ENCODE peak calls at places on chromosomes 6 and 20, in six cellular contexts. A, Z, B, P, N and G are unnamed samples.

GRCh38 chr6:36722879-36723278 is 25.3 kb downstream of the RAB44 start:
- DNase-seq in A (peak), Z (no peak), B (no peak), P (no peak), N (no peak), G (no peak)

GRCh38 chr6:134074151-134074712 is 21.8 kb upstream of the SLC2A12 start:
- DNase-seq in A (no peak), Z (peak), B (no peak), P (no peak), N (peak), G (no peak)

GRCh38 chr6:36627801-36628246 is 33.7 kb downstream of the SRSF3 start:
- DNase-seq in A (no peak), Z (no peak), B (no peak), P (no peak), N (no peak), G (peak)

GRCh38 chr6:137900815-137901214 is 33.8 kb downstream of the TNFAIP3 start:
- DNase-seq in A (no peak), Z (no peak), B (no peak), P (no peak), N (no peak), G (no peak)

GRCh38 chr6:13611715-13612114 is 3.4 kb upstream of the NOL7 start:
- DNase-seq in A (no peak), Z (no peak), B (no peak), P (no peak), N (no peak), G (peak)

GRCh38 chr6:95321106-95321505 is 256.2 kb upstream of the MANEA start:
- DNase-seq in A (no peak), Z (no peak), B (no peak), P (peak), N (no peak), G (no peak)

GRCh38 chr6:134678436-134678889 is 271.4 kb downstream of the ALDH8A1 start:
- DNase-seq in A (no peak), Z (no peak), B (no peak), P (peak), N (no peak), G (no peak)

GRCh38 chr6:29009358-29009757 is 4.2 kb upstream of the ZNF311 start:
- DNase-seq in A (no peak), Z (no peak), B (no peak), P (no peak), N (no peak), G (no peak)

GRCh38 chr6:118867181-118867580 is 26.8 kb upstream of the ASF1A start:
- DNase-seq in A (no peak), Z (no peak), B (no peak), P (no peak), N (no peak), G (no peak)

GRCh38 chr6:35583893-35584688 is 71.4 kb upstream of the TULP1 start:
- DNase-seq in A (no peak), Z (peak), B (peak), P (no peak), N (peak), G (peak)

GRCh38 chr20:54566224-54566750 is 90.9 kb downstream of the DOK5 start:
- DNase-seq in A (no peak), Z (no peak), B (no peak), P (no peak), N (no peak), G (no peak)

GRCh38 chr20:19609642-19610223 is 148.3 kb upstream of the RIN2 start:
- DNase-seq in A (no peak), Z (no peak), B (no peak), P (peak), N (no peak), G (no peak)

GRCh38 chr20:9491324-9491723 is 23.1 kb upstream of the LAMP5 start:
- DNase-seq in A (no peak), Z (no peak), B (no peak), P (no peak), N (no peak), G (no peak)

GRCh38 chr6:15023448-15023847 is 222.4 kb upstream of the JARID2 start:
- DNase-seq in A (no peak), Z (no peak), B (peak), P (no peak), N (no peak), G (peak)

GRCh38 chr20:63372971-63373885 is 12.1 kb upstream of the CHRNA4 start:
- DNase-seq in A (no peak), Z (no peak), B (no peak), P (no peak), N (no peak), G (no peak)

GRCh38 chr6:142478117-142478516 is 176.3 kb downstream of the ADGRG6 start:
- DNase-seq in A (no peak), Z (no peak), B (no peak), P (no peak), N (no peak), G (peak)

GRCh38 chr6:34272022-34272926 is 23.5 kb upstream of the SMIM29 start:
- DNase-seq in A (no peak), Z (no peak), B (no peak), P (no peak), N (peak), G (no peak)

GRCh38 chr6:138238368-138238767 is 20.1 kb upstream of the PBOV1 start:
- DNase-seq in A (no peak), Z (no peak), B (no peak), P (no peak), N (no peak), G (no peak)

GRCh38 chr6:76671751-76672150 is 599.3 kb upstream of the IMPG1 start:
- DNase-seq in A (no peak), Z (no peak), B (no peak), P (no peak), N (no peak), G (no peak)

GRCh38 chr20:36085686-36086267 is 68.8 kb upstream of the EPB41L1 start:
- DNase-seq in A (no peak), Z (no peak), B (no peak), P (peak), N (no peak), G (no peak)

GRCh38 chr20:9035129-9035528 is 33.8 kb upstream of the PLCB4 start:
- DNase-seq in A (no peak), Z (no peak), B (no peak), P (peak), N (no peak), G (no peak)

GRCh38 chr6:98586163-98586562 is 248.2 kb upstream of the POU3F2 start:
- DNase-seq in A (no peak), Z (no peak), B (no peak), P (no peak), N (peak), G (no peak)

GRCh38 chr6:121274896-121275295 is 59.4 kb downstream of the TBC1D32 start:
- DNase-seq in A (no peak), Z (no peak), B (no peak), P (no peak), N (no peak), G (no peak)

GRCh38 chr20:17608701-17609497 is 39.0 kb downstream of the DSTN start:
- DNase-seq in A (no peak), Z (no peak), B (no peak), P (no peak), N (no peak), G (no peak)

GRCh38 chr6:170289971-170290305 is 940 bp downstream of the DLL1 start:
- DNase-seq in A (no peak), Z (no peak), B (no peak), P (no peak), N (no peak), G (no peak)

GRCh38 chr6:38391206-38391908 is 248.4 kb downstream of the BTBD9 start:
- DNase-seq in A (no peak), Z (no peak), B (no peak), P (peak), N (no peak), G (no peak)

GRCh38 chr6:6586671-6587526 is 1.6 kb upstream of the LY86 start:
- DNase-seq in A (no peak), Z (no peak), B (peak), P (no peak), N (no peak), G (peak)

GRCh38 chr6:73032586-73032985 is 192.7 kb downstream of the KHDC1L start:
- DNase-seq in A (no peak), Z (no peak), B (no peak), P (peak), N (no peak), G (no peak)

GRCh38 chr20:32017711-32018251 is 7.5 kb downstream of the CCM2L start:
- DNase-seq in A (no peak), Z (no peak), B (no peak), P (no peak), N (peak), G (peak)

GRCh38 chr6:148037496-148037895 is 305.1 kb upstream of the SASH1 start:
- DNase-seq in A (no peak), Z (no peak), B (no peak), P (no peak), N (no peak), G (no peak)

GRCh38 chr20:23225407-23226060 is 125.1 kb upstream of the NXT1 start:
- DNase-seq in A (peak), Z (no peak), B (no peak), P (no peak), N (no peak), G (no peak)

GRCh38 chr6:88179692-88180091 is 13.5 kb upstream of the CNR1 start:
- DNase-seq in A (no peak), Z (no peak), B (peak), P (no peak), N (no peak), G (peak)

GRCh38 chr6:119978274-119978889 is 628.8 kb upstream of the MAN1A1 start:
- DNase-seq in A (no peak), Z (no peak), B (no peak), P (no peak), N (no peak), G (peak)
- TF ChIP-seq CTCF in A (no peak), Z (peak), B (peak), P (peak), N (peak), G (peak)

GRCh38 chr6:17469006-17469972 is 75.9 kb downstream of the CAP2 start:
- DNase-seq in A (no peak), Z (no peak), B (no peak), P (no peak), N (no peak), G (no peak)
- TF ChIP-seq CTCF in A (peak), Z (peak), B (peak), P (peak), N (no peak), G (no peak)

GRCh38 chr6:129432738-129433137 is 277.2 kb downstream of the ARHGAP18 start:
- DNase-seq in A (no peak), Z (no peak), B (no peak), P (no peak), N (no peak), G (no peak)
- TF ChIP-seq CTCF in A (no peak), Z (peak), B (peak), P (peak), N (no peak), G (peak)

DNA sequence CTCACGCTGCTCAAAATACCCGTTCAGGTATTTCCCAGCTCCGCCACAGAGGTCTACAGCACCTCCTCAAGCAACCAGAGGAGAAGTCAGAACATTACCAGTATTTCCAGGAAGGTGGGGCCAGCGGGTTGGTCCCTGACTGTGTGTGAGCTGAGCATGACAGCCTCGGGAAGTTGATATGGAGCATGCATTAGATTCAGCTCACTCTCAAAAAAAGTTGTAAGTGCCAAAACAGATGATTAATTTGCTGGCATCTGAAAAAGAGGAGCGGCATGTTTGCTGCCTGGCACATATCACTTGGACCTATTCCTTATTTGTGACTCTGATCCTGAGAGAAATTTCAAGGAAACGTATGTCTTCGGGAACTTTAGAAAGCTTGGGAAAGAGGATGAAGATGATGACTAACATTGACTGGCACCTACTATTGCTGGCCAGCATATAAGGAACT is 32.3 kb downstream of the ELOVL2 start:
- DNase-seq in A (no peak), Z (no peak), B (no peak), P (no peak), N (peak), G (peak)
- TF ChIP-seq CTCF in A (no peak), Z (no peak), B (no peak), P (no peak), N (no peak), G (no peak)

GRCh38 chr20:45593498-45593897 is 14.4 kb upstream of the WFDC8 start:
- DNase-seq in A (no peak), Z (no peak), B (no peak), P (no peak), N (no peak), G (no peak)

GRCh38 chr20:45588800-45589199 is 9.7 kb upstream of the WFDC8 start:
- DNase-seq in A (no peak), Z (no peak), B (no peak), P (no peak), N (no peak), G (no peak)

GRCh38 chr20:45589725-45590124 is 10.6 kb upstream of the WFDC8 start:
- DNase-seq in A (no peak), Z (no peak), B (no peak), P (peak), N (no peak), G (no peak)

GRCh38 chr20:45595235-45595634 is 16.2 kb upstream of the WFDC8 start:
- DNase-seq in A (no peak), Z (no peak), B (no peak), P (no peak), N (no peak), G (no peak)

GRCh38 chr20:45592574-45593189 is 13.6 kb upstream of the WFDC8 start:
- DNase-seq in A (no peak), Z (peak), B (no peak), P (peak), N (no peak), G (peak)
- TF ChIP-seq CTCF in A (peak), Z (peak), B (peak), P (peak), N (peak), G (peak)

DNA sequence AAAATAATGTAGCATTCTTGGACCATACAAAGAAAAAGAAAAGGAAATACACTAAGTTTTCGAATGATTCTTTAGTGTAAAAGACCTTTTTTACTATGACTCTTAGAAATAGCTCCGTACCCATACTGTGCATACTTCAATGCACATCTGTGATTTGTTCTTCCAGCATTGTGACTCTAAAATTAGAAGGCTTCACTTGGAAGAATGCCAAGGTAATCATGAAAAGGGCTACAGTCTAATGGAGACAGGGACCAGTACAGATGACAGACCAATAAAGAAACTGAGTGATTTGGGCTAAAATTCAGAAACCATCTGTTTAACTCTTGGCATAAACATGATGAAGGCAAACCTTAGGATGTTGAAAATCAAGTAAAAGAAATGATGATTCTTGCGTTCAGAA is 46.3 kb downstream of the CYP39A1 start:
- DNase-seq in A (no peak), Z (no peak), B (no peak), P (no peak), N (no peak), G (no peak)
- TF ChIP-seq CTCF in A (no peak), Z (no peak), B (no peak), P (no peak), N (no peak), G (no peak)

DNA sequence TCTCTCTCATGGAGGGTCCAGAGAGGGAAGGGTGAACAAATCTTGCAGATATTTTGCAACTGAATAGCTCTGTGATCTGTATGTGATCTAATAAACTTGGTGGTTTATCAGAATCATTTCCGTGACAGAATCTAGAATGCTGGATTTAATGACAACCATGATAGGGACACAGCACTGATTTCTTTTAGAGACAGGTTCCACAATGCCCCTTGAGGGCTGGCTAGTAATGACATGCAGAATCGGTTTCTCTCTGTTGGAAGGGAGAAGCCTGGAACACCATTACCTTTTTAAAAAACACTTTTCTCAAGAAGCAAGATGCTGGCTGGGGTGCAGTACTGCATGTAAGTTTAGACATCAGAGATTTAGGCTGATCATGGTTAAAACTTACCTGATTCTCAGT is 313.4 kb downstream of the CDH26 start:
- DNase-seq in A (no peak), Z (no peak), B (no peak), P (no peak), N (peak), G (no peak)
- TF ChIP-seq CTCF in A (peak), Z (peak), B (no peak), P (no peak), N (no peak), G (no peak)

GRCh38 chr6:12481292-12481691 is 191.1 kb downstream of the EDN1 start:
- DNase-seq in A (no peak), Z (no peak), B (no peak), P (no peak), N (no peak), G (no peak)

GRCh38 chr6:12480379-12480778 is 190.2 kb downstream of the EDN1 start:
- DNase-seq in A (no peak), Z (no peak), B (no peak), P (no peak), N (no peak), G (no peak)

GRCh38 chr6:12484519-12484918 is 194.4 kb downstream of the EDN1 start:
- DNase-seq in A (no peak), Z (no peak), B (no peak), P (no peak), N (no peak), G (no peak)

GRCh38 chr6:12483712-12484111 is 193.6 kb downstream of the EDN1 start:
- DNase-seq in A (no peak), Z (no peak), B (peak), P (peak), N (no peak), G (peak)

GRCh38 chr6:12482386-12482785 is 192.2 kb downstream of the EDN1 start:
- DNase-seq in A (no peak), Z (no peak), B (no peak), P (no peak), N (no peak), G (no peak)
- TF ChIP-seq CTCF in A (no peak), Z (peak), B (peak), P (peak), N (no peak), G (peak)

GRCh38 chr6:163180874-163181541 is 233.5 kb upstream of the QKI start:
- DNase-seq in A (peak), Z (peak), B (no peak), P (peak), N (peak), G (peak)
- TF ChIP-seq CTCF in A (peak), Z (peak), B (peak), P (peak), N (peak), G (peak)

GRCh38 chr20:21663465-21663864 is 42.0 kb upstream of the PAX1 start:
- DNase-seq in A (no peak), Z (no peak), B (no peak), P (no peak), N (no peak), G (no peak)
- TF ChIP-seq CTCF in A (no peak), Z (no peak), B (no peak), P (no peak), N (no peak), G (no peak)